ENCODE peak calls at places on chromosomes 1 and 21, in eight cellular contexts. P is lower lobe of right lung, S is mucosa of descending colon, D is A549, J is GM23248, T is neural progenitor cell, E is Karpas-422, V is tibial artery. N is an unnamed sample. For H3K4me1, the result is how much of the 10 kb centered on the place peaks cover.

GRCh38 chr1:209583408-209583807 is at the start of gene CAMK1G:
- DNase-seq in P (no peak), D (no peak), E (no peak), T (peak), J (peak), V (no peak), S (no peak), N (no peak)

GRCh38 chr1:204294371-204294770 is 65.4 kb downstream of the PLEKHA6 start:
- DNase-seq in D (peak), J (peak), T (no peak), E (no peak), P (no peak), V (peak), S (no peak), N (no peak)

GRCh38 chr1:7389201-7389785 is 381.8 kb upstream of the VAMP3 start:
- DNase-seq in T (no peak), P (no peak), V (peak), E (no peak), D (no peak), J (peak), S (no peak), N (peak)

GRCh38 chr1:225962440-225962975 is 21.5 kb upstream of the LEFTY2 start:
- DNase-seq in D (peak), P (peak), J (peak), E (peak), T (peak), V (peak), S (no peak), N (no peak)

GRCh38 chr1:237701534-237701933 is 189.2 kb downstream of the ZP4 start:
- DNase-seq in D (no peak), T (no peak), E (no peak), P (no peak), V (no peak), S (no peak), J (no peak), N (no peak)

GRCh38 chr1:63032171-63032570 is 248.2 kb downstream of the ATG4C start:
- DNase-seq in E (no peak), S (no peak), D (no peak), P (no peak), T (no peak), V (no peak), J (no peak), N (no peak)

GRCh38 chr1:59276317-59276914 is 20.5 kb upstream of the FGGY start:
- DNase-seq in V (no peak), E (no peak), T (no peak), P (no peak), J (no peak), D (no peak), S (no peak), N (no peak)

GRCh38 chr1:176617881-176618280 is 154.9 kb downstream of the PAPPA2 start:
- DNase-seq in E (no peak), V (no peak), T (no peak), J (peak), S (no peak), P (no peak), D (no peak), N (no peak)

GRCh38 chr1:63463248-63463647 is 59.8 kb downstream of the ITGB3BP start:
- DNase-seq in S (no peak), E (no peak), T (no peak), D (no peak), V (no peak), J (peak), P (no peak), N (no peak)

GRCh38 chr21:37503848-37504467 is 137.4 kb downstream of the DYRK1A start:
- DNase-seq in P (no peak), D (no peak), S (no peak), J (peak), V (no peak), T (peak), E (no peak), N (no peak)

GRCh38 chr1:235045034-235045690 is 83.5 kb downstream of the TOMM20 start:
- DNase-seq in J (peak), V (no peak), T (no peak), P (peak), D (no peak), S (no peak), E (no peak), N (no peak)

GRCh38 chr1:170714163-170714562 is 50.2 kb downstream of the PRRX1 start:
- DNase-seq in P (no peak), D (no peak), E (no peak), V (no peak), J (no peak), T (no peak), S (no peak), N (no peak)

GRCh38 chr1:2541619-2542246 is 11.7 kb upstream of the HES5 start:
- DNase-seq in T (no peak), J (no peak), V (no peak), S (peak), D (peak), P (peak), E (no peak), N (no peak)

GRCh38 chr1:12142891-12143630 is 23.7 kb upstream of the TNFRSF1B start:
- DNase-seq in E (no peak), S (peak), D (no peak), P (peak), J (no peak), T (no peak), V (peak), N (no peak)

GRCh38 chr1:242428403-242429190 is 95.9 kb downstream of the PLD5 start:
- DNase-seq in P (no peak), V (no peak), J (no peak), T (no peak), D (no peak), S (no peak), E (no peak), N (no peak)

GRCh38 chr1:7006996-7007871 is 222.0 kb downstream of the CAMTA1 start:
- DNase-seq in S (no peak), J (no peak), P (no peak), D (no peak), E (no peak), V (no peak), T (no peak), N (no peak)

GRCh38 chr1:6588128-6588892 is 8.5 kb downstream of the ZBTB48 start:
- DNase-seq in J (no peak), D (no peak), S (no peak), V (no peak), T (no peak), P (peak), E (no peak), N (no peak)

GRCh38 chr21:43731891-43732711 is 13.2 kb downstream of the PDXK start:
- DNase-seq in E (no peak), J (peak), S (no peak), P (no peak), V (no peak), D (no peak), T (no peak), N (no peak)

GRCh38 chr1:230458509-230458908 is 32.4 kb upstream of the PGBD5 start:
- DNase-seq in V (no peak), J (peak), P (no peak), D (no peak), S (no peak), T (no peak), E (no peak), N (no peak)

GRCh38 chr1:221670081-221670480 is 71.8 kb downstream of the DUSP10 start:
- DNase-seq in D (no peak), S (no peak), V (no peak), E (no peak), J (peak), T (no peak), P (no peak), N (no peak)

GRCh38 chr1:43605761-43606160 is 44.2 kb upstream of the KDM4A start:
- DNase-seq in D (no peak), P (no peak), J (peak), E (no peak), T (no peak), S (no peak), V (no peak), N (no peak)

GRCh38 chr1:164446020-164446419 is 113.0 kb upstream of the PBX1 start:
- DNase-seq in E (no peak), T (no peak), D (no peak), J (no peak), P (no peak), V (no peak), S (no peak), N (no peak)

DNA sequence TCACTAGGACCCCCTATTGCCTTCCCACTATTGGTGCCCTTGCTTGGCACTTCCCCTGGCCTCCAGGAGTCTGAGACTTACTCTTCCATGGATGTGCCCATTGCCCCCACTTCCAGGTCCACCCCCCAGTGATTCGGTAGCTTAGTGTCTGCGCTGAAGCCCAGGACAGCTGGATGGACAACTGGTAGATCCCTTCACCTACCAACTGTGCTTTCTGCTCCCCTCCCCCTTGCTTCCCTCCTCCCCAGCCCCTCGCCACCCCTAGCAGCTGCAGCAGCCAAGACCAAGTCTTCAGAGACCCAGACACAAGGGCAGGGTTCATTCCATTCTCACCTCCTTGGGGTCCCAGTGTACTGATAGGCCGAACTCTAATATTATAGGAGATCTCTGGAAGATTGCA is 6.9 kb downstream of the LMNA start:
- DNase-seq in S (no peak), D (no peak), J (peak), T (no peak), V (no peak), E (no peak), P (no peak), N (no peak)
- H3K4me1 ChIP-seq in S (half or more), D (half or more), J (half or more), T (under half), V (half or more), E (under half), P (half or more), N (half or more)

DNA sequence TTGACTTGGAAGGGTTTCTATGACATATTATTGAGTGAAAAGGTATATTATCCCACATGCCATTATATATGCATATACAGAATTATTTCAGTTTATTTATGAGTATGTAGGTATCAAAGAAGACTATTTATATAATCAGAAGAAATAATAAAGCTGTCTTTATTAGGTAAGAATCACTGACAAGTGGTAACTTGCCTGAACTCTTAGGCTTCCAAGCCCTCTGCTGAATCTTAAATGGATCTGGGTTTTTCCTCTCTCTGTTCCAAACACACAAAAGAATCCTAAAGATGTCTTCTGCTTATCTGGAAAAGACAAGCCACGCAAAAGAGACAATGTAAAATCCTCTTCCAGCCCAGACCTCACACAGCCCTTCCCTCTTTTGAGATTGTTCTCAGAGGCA is 14.9 kb upstream of the SEC16B start:
- DNase-seq in V (no peak), S (no peak), E (no peak), D (no peak), T (no peak), J (no peak), P (no peak), N (no peak)
- H3K4me1 ChIP-seq in V (under half), S (under half), E (under half), D (under half), T (under half), J (under half), P (under half), N (under half)

DNA sequence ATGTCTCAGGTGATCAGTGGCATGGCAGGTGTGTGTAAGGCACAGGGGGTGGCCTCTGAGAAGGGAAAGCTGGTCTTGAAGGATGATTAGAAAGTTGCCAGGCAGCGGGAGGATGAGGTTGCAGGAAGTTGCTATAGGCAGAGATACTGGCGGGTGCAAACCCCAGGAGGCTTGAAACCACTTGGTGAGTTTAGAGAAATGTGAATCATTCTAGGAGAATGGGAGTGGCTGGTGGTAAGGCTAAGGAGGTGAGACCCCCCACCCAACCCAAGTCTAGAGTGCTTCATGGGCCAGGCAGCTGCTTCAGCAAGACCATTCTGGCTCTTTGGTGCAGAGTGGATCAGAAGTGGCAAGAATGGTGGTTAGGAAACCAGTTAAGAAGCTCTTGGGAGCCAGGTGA is 9.0 kb downstream of the SH2D2A start:
- DNase-seq in P (no peak), S (no peak), V (peak), T (no peak), D (no peak), E (no peak), J (no peak), N (no peak)
- H3K4me1 ChIP-seq in P (under half), S (under half), V (under half), T (under half), D (under half), E (under half), J (under half), N (under half)

GRCh38 chr1:36151133-36151844 is 2.0 kb upstream of the TRAPPC3 start:
- DNase-seq in P (no peak), E (no peak), T (no peak), S (no peak), D (no peak), V (no peak), J (no peak), N (no peak)
- H3K4me1 ChIP-seq in P (half or more), E (under half), T (under half), S (under half), D (under half), V (under half), J (under half), N (half or more)

DNA sequence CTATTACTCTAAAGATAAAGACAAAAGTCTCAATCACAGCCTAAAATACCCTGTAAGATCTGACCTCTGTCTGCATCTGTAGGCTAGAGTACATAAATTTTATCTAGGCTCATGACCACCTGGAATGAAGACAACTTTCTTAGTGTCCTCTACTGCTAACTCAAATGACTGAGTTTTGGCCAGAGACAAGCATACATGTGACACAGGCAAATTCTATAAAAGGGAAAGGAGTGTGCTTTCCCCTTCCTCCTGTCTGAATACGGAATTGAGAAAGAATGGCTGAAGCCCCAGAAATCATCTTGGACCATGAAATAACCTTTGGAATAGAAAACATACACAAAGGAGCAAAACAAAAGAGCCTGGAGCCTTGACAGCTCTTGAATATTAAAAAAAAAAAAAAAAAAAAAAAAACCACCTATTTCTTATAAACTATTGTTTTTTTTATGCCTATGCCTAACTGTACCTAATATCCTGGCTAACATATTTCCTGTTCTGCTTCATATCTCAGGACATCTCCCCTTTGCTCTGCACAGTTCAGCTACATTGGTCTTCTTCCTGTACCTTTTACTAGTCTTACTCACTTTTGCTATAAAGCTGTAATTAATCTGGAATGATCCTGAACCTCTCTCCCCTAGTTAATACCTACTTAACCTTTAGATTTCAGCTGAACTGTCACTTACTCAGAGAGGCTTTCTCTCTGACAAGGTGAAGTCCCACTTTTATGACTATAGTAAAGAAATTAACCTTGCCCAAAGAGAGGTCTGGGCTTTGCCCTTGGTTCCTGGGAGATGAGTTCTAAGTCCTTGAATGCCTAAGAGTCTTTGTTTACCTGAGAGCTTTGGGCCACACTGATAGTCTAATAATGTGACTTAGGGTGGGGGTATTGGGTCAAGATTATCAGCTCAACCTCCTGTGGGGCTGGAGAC is 16.1 kb downstream of the UCHL5 start:
- DNase-seq in T (no peak), V (no peak), P (no peak), S (no peak), D (no peak), E (no peak), J (no peak), N (no peak)
- H3K4me1 ChIP-seq in T (under half), V (under half), P (under half), S (under half), D (under half), E (under half), J (under half), N (under half)

DNA sequence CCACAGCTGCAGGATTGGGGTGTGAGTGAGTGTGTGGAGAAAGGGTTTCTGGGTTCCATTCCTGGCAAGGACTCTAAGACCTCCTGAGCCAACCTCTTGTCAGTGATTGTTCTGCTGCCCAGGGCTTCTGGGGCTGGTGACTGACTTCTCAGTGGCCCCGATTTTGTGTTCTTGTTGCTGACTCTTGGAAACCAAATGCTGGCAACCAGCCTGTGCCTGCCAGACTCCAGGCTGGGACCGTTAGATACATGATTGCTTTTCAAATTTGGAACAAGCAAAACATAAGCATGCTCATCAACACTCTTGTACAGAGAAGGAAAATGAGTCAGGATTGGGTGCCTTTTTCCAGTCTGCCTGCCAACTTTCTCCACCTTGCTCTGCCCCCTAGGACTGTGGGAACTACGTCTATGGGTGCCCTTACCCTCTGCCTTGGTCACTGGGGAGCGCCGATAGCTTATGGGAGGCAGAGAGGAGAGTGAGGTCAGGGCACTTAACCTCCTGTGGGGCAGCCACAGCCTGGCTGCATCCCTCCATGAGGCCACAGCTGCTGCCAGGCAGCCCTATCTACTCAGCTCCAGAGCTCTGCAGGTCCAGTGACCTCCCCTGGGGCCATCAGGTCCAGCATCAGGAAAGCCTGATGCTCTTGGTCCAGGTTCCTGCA is 39.3 kb upstream of the EPS8L3 start:
- DNase-seq in J (peak), T (no peak), D (no peak), S (no peak), P (peak), V (peak), E (no peak), N (no peak)
- H3K4me1 ChIP-seq in J (under half), T (under half), D (under half), S (under half), P (under half), V (under half), E (under half), N (under half)

N was measured in esophagus muscularis mucosa.